ENCODE peak calls at places on chromosomes 13 and 19, in ten cellular contexts. One of them, this sample, is unnamed.
A peak's percentile ranks its signal among the peaks of the same experiment; 100 is the strongest.

GRCh38 chr13:93262729-93263128 is 36.1 kb downstream of the GPC6 start:
- DNase-seq in stimulated activated CD4-positive, alpha-beta T cell treated with anti-CD3 and anti-CD28 coated beads, Interleukin-15, amount 100 ng/mL, for 1 hour: no peak
- DNase-seq in brain microvascular endothelial cell: peak; percentile 27
- DNase-seq in effector CD8-positive, alpha-beta T cell: no peak
- DNase-seq in amygdala: no peak
- DNase-seq in HCT116: no peak
- DNase-seq in omental fat pad: no peak
- DNase-seq in endothelial cell of umbilical vein: no peak
- DNase-seq in CD8-positive, alpha-beta memory T cell: no peak
- DNase-seq in activated T-helper 2 cell treated with anti-CD3 and anti-CD28 coated beads, Interferon-gamma antibody, Interleukin-2, Interleukin-4, amounts not matched to agents 10 μg/mL and 5 μg/mL and 100 μg/mL, durations not matched to agents 14 hours and 24 hours and 36 hours: no peak
- DNase-seq in this sample: peak; percentile 58

GRCh38 chr13:99237981-99238662 is 20.1 kb downstream of the GPR18 start:
- DNase-seq in stimulated activated CD4-positive, alpha-beta T cell treated with anti-CD3 and anti-CD28 coated beads, Interleukin-15, amount 100 ng/mL, for 1 hour: no peak
- DNase-seq in brain microvascular endothelial cell: no peak
- DNase-seq in effector CD8-positive, alpha-beta T cell: no peak
- DNase-seq in amygdala: no peak
- DNase-seq in HCT116: no peak
- DNase-seq in omental fat pad: no peak
- DNase-seq in endothelial cell of umbilical vein: no peak
- DNase-seq in CD8-positive, alpha-beta memory T cell: no peak
- DNase-seq in activated T-helper 2 cell treated with anti-CD3 and anti-CD28 coated beads, Interferon-gamma antibody, Interleukin-2, Interleukin-4, amounts not matched to agents 10 μg/mL and 5 μg/mL and 100 μg/mL, durations not matched to agents 14 hours and 24 hours and 36 hours: no peak
- DNase-seq in this sample: no peak

GRCh38 chr13:48448963-48449614 is 36.2 kb upstream of the LPAR6 start:
- DNase-seq in stimulated activated CD4-positive, alpha-beta T cell treated with anti-CD3 and anti-CD28 coated beads, Interleukin-15, amount 100 ng/mL, for 1 hour: no peak
- DNase-seq in brain microvascular endothelial cell: no peak
- DNase-seq in effector CD8-positive, alpha-beta T cell: no peak
- DNase-seq in amygdala: no peak
- DNase-seq in HCT116: no peak
- DNase-seq in omental fat pad: no peak
- DNase-seq in endothelial cell of umbilical vein: no peak
- DNase-seq in CD8-positive, alpha-beta memory T cell: no peak
- DNase-seq in activated T-helper 2 cell treated with anti-CD3 and anti-CD28 coated beads, Interferon-gamma antibody, Interleukin-2, Interleukin-4, amounts not matched to agents 10 μg/mL and 5 μg/mL and 100 μg/mL, durations not matched to agents 14 hours and 24 hours and 36 hours: no peak
- DNase-seq in this sample: peak; percentile 87

GRCh38 chr13:73173160-73173905 is 114.5 kb downstream of the KLF5 start:
- DNase-seq in stimulated activated CD4-positive, alpha-beta T cell treated with anti-CD3 and anti-CD28 coated beads, Interleukin-15, amount 100 ng/mL, for 1 hour: no peak
- DNase-seq in brain microvascular endothelial cell: no peak
- DNase-seq in effector CD8-positive, alpha-beta T cell: no peak
- DNase-seq in amygdala: no peak
- DNase-seq in HCT116: no peak
- DNase-seq in omental fat pad: no peak
- DNase-seq in endothelial cell of umbilical vein: no peak
- DNase-seq in CD8-positive, alpha-beta memory T cell: no peak
- DNase-seq in activated T-helper 2 cell treated with anti-CD3 and anti-CD28 coated beads, Interferon-gamma antibody, Interleukin-2, Interleukin-4, amounts not matched to agents 10 μg/mL and 5 μg/mL and 100 μg/mL, durations not matched to agents 14 hours and 24 hours and 36 hours: no peak
- DNase-seq in this sample: no peak

GRCh38 chr13:26619321-26619720 is 61.8 kb downstream of the WASF3 start:
- DNase-seq in stimulated activated CD4-positive, alpha-beta T cell treated with anti-CD3 and anti-CD28 coated beads, Interleukin-15, amount 100 ng/mL, for 1 hour: no peak
- DNase-seq in brain microvascular endothelial cell: peak; percentile 80
- DNase-seq in effector CD8-positive, alpha-beta T cell: no peak
- DNase-seq in amygdala: no peak
- DNase-seq in HCT116: no peak
- DNase-seq in omental fat pad: no peak
- DNase-seq in endothelial cell of umbilical vein: no peak
- DNase-seq in CD8-positive, alpha-beta memory T cell: no peak
- DNase-seq in activated T-helper 2 cell treated with anti-CD3 and anti-CD28 coated beads, Interferon-gamma antibody, Interleukin-2, Interleukin-4, amounts not matched to agents 10 μg/mL and 5 μg/mL and 100 μg/mL, durations not matched to agents 14 hours and 24 hours and 36 hours: no peak
- DNase-seq in this sample: peak; percentile 89

GRCh38 chr19:17496337-17496997 is 15.0 kb upstream of the PGLS start:
- DNase-seq in stimulated activated CD4-positive, alpha-beta T cell treated with anti-CD3 and anti-CD28 coated beads, Interleukin-15, amount 100 ng/mL, for 1 hour: peak; percentile 59
- DNase-seq in brain microvascular endothelial cell: peak; percentile 42
- DNase-seq in effector CD8-positive, alpha-beta T cell: peak; percentile 69
- DNase-seq in amygdala: no peak
- DNase-seq in HCT116: peak; percentile 71
- DNase-seq in omental fat pad: peak; percentile 57
- DNase-seq in endothelial cell of umbilical vein: peak; percentile 81
- DNase-seq in CD8-positive, alpha-beta memory T cell: peak; percentile 73
- DNase-seq in activated T-helper 2 cell treated with anti-CD3 and anti-CD28 coated beads, Interferon-gamma antibody, Interleukin-2, Interleukin-4, amounts not matched to agents 10 μg/mL and 5 μg/mL and 100 μg/mL, durations not matched to agents 14 hours and 24 hours and 36 hours: peak; percentile 74
- DNase-seq in this sample: peak; percentile 59

GRCh38 chr19:47331931-47332547 is at the start of gene C5AR2:
- DNase-seq in stimulated activated CD4-positive, alpha-beta T cell treated with anti-CD3 and anti-CD28 coated beads, Interleukin-15, amount 100 ng/mL, for 1 hour: no peak
- DNase-seq in brain microvascular endothelial cell: no peak
- DNase-seq in effector CD8-positive, alpha-beta T cell: no peak
- DNase-seq in amygdala: no peak
- DNase-seq in HCT116: no peak
- DNase-seq in omental fat pad: no peak
- DNase-seq in endothelial cell of umbilical vein: no peak
- DNase-seq in CD8-positive, alpha-beta memory T cell: no peak
- DNase-seq in activated T-helper 2 cell treated with anti-CD3 and anti-CD28 coated beads, Interferon-gamma antibody, Interleukin-2, Interleukin-4, amounts not matched to agents 10 μg/mL and 5 μg/mL and 100 μg/mL, durations not matched to agents 14 hours and 24 hours and 36 hours: no peak
- DNase-seq in this sample: peak; percentile 46

GRCh38 chr13:91909617-91910016 is 511.2 kb downstream of the GPC5 start:
- DNase-seq in stimulated activated CD4-positive, alpha-beta T cell treated with anti-CD3 and anti-CD28 coated beads, Interleukin-15, amount 100 ng/mL, for 1 hour: no peak
- DNase-seq in brain microvascular endothelial cell: no peak
- DNase-seq in effector CD8-positive, alpha-beta T cell: no peak
- DNase-seq in amygdala: no peak
- DNase-seq in HCT116: no peak
- DNase-seq in omental fat pad: no peak
- DNase-seq in endothelial cell of umbilical vein: no peak
- DNase-seq in CD8-positive, alpha-beta memory T cell: no peak
- DNase-seq in activated T-helper 2 cell treated with anti-CD3 and anti-CD28 coated beads, Interferon-gamma antibody, Interleukin-2, Interleukin-4, amounts not matched to agents 10 μg/mL and 5 μg/mL and 100 μg/mL, durations not matched to agents 14 hours and 24 hours and 36 hours: no peak
- DNase-seq in this sample: no peak

GRCh38 chr19:45442927-45443461 is 19.3 kb upstream of the ERCC1 start:
- DNase-seq in stimulated activated CD4-positive, alpha-beta T cell treated with anti-CD3 and anti-CD28 coated beads, Interleukin-15, amount 100 ng/mL, for 1 hour: no peak
- DNase-seq in brain microvascular endothelial cell: peak; percentile 83
- DNase-seq in effector CD8-positive, alpha-beta T cell: peak; percentile 18
- DNase-seq in amygdala: no peak
- DNase-seq in HCT116: no peak
- DNase-seq in omental fat pad: peak; percentile 66
- DNase-seq in endothelial cell of umbilical vein: peak; percentile 22
- DNase-seq in CD8-positive, alpha-beta memory T cell: no peak
- DNase-seq in activated T-helper 2 cell treated with anti-CD3 and anti-CD28 coated beads, Interferon-gamma antibody, Interleukin-2, Interleukin-4, amounts not matched to agents 10 μg/mL and 5 μg/mL and 100 μg/mL, durations not matched to agents 14 hours and 24 hours and 36 hours: no peak
- DNase-seq in this sample: peak; percentile 27

GRCh38 chr13:94917814-94918213 is 205.5 kb upstream of the SOX21 start:
- DNase-seq in stimulated activated CD4-positive, alpha-beta T cell treated with anti-CD3 and anti-CD28 coated beads, Interleukin-15, amount 100 ng/mL, for 1 hour: no peak
- DNase-seq in brain microvascular endothelial cell: peak; percentile 3
- DNase-seq in effector CD8-positive, alpha-beta T cell: no peak
- DNase-seq in amygdala: no peak
- DNase-seq in HCT116: no peak
- DNase-seq in omental fat pad: no peak
- DNase-seq in endothelial cell of umbilical vein: peak; percentile 1
- DNase-seq in CD8-positive, alpha-beta memory T cell: no peak
- DNase-seq in activated T-helper 2 cell treated with anti-CD3 and anti-CD28 coated beads, Interferon-gamma antibody, Interleukin-2, Interleukin-4, amounts not matched to agents 10 μg/mL and 5 μg/mL and 100 μg/mL, durations not matched to agents 14 hours and 24 hours and 36 hours: no peak
- DNase-seq in this sample: no peak

GRCh38 chr19:42392165-42392564 is 2.1 kb upstream of the CNFN start:
- DNase-seq in stimulated activated CD4-positive, alpha-beta T cell treated with anti-CD3 and anti-CD28 coated beads, Interleukin-15, amount 100 ng/mL, for 1 hour: no peak
- DNase-seq in brain microvascular endothelial cell: no peak
- DNase-seq in effector CD8-positive, alpha-beta T cell: no peak
- DNase-seq in amygdala: no peak
- DNase-seq in HCT116: no peak
- DNase-seq in omental fat pad: no peak
- DNase-seq in endothelial cell of umbilical vein: no peak
- DNase-seq in CD8-positive, alpha-beta memory T cell: no peak
- DNase-seq in activated T-helper 2 cell treated with anti-CD3 and anti-CD28 coated beads, Interferon-gamma antibody, Interleukin-2, Interleukin-4, amounts not matched to agents 10 μg/mL and 5 μg/mL and 100 μg/mL, durations not matched to agents 14 hours and 24 hours and 36 hours: no peak
- DNase-seq in this sample: no peak

GRCh38 chr19:18292460-18292809 is 11.0 kb upstream of the JUND start:
- DNase-seq in stimulated activated CD4-positive, alpha-beta T cell treated with anti-CD3 and anti-CD28 coated beads, Interleukin-15, amount 100 ng/mL, for 1 hour: no peak
- DNase-seq in brain microvascular endothelial cell: no peak
- DNase-seq in effector CD8-positive, alpha-beta T cell: peak; percentile 29
- DNase-seq in amygdala: no peak
- DNase-seq in HCT116: no peak
- DNase-seq in omental fat pad: no peak
- DNase-seq in endothelial cell of umbilical vein: peak; percentile 53
- DNase-seq in CD8-positive, alpha-beta memory T cell: no peak
- DNase-seq in activated T-helper 2 cell treated with anti-CD3 and anti-CD28 coated beads, Interferon-gamma antibody, Interleukin-2, Interleukin-4, amounts not matched to agents 10 μg/mL and 5 μg/mL and 100 μg/mL, durations not matched to agents 14 hours and 24 hours and 36 hours: peak; percentile 39
- DNase-seq in this sample: no peak

GRCh38 chr13:21033224-21033855 is 28.0 kb downstream of the LATS2 start:
- DNase-seq in stimulated activated CD4-positive, alpha-beta T cell treated with anti-CD3 and anti-CD28 coated beads, Interleukin-15, amount 100 ng/mL, for 1 hour: no peak
- DNase-seq in brain microvascular endothelial cell: no peak
- DNase-seq in effector CD8-positive, alpha-beta T cell: no peak
- DNase-seq in amygdala: no peak
- DNase-seq in HCT116: no peak
- DNase-seq in omental fat pad: no peak
- DNase-seq in endothelial cell of umbilical vein: no peak
- DNase-seq in CD8-positive, alpha-beta memory T cell: no peak
- DNase-seq in activated T-helper 2 cell treated with anti-CD3 and anti-CD28 coated beads, Interferon-gamma antibody, Interleukin-2, Interleukin-4, amounts not matched to agents 10 μg/mL and 5 μg/mL and 100 μg/mL, durations not matched to agents 14 hours and 24 hours and 36 hours: no peak
- DNase-seq in this sample: peak; percentile 58

GRCh38 chr19:39296055-39296645 is at the start of gene IFNL1:
- DNase-seq in stimulated activated CD4-positive, alpha-beta T cell treated with anti-CD3 and anti-CD28 coated beads, Interleukin-15, amount 100 ng/mL, for 1 hour: no peak
- DNase-seq in brain microvascular endothelial cell: no peak
- DNase-seq in effector CD8-positive, alpha-beta T cell: no peak
- DNase-seq in amygdala: no peak
- DNase-seq in HCT116: no peak
- DNase-seq in omental fat pad: no peak
- DNase-seq in endothelial cell of umbilical vein: no peak
- DNase-seq in CD8-positive, alpha-beta memory T cell: no peak
- DNase-seq in activated T-helper 2 cell treated with anti-CD3 and anti-CD28 coated beads, Interferon-gamma antibody, Interleukin-2, Interleukin-4, amounts not matched to agents 10 μg/mL and 5 μg/mL and 100 μg/mL, durations not matched to agents 14 hours and 24 hours and 36 hours: no peak
- DNase-seq in this sample: no peak

GRCh38 chr13:23899555-23899954 is 2.3 kb upstream of the C1QTNF9B start:
- DNase-seq in stimulated activated CD4-positive, alpha-beta T cell treated with anti-CD3 and anti-CD28 coated beads, Interleukin-15, amount 100 ng/mL, for 1 hour: no peak
- DNase-seq in brain microvascular endothelial cell: peak; percentile 64
- DNase-seq in effector CD8-positive, alpha-beta T cell: peak; percentile 5
- DNase-seq in amygdala: no peak
- DNase-seq in HCT116: no peak
- DNase-seq in omental fat pad: no peak
- DNase-seq in endothelial cell of umbilical vein: peak; percentile 50
- DNase-seq in CD8-positive, alpha-beta memory T cell: no peak
- DNase-seq in activated T-helper 2 cell treated with anti-CD3 and anti-CD28 coated beads, Interferon-gamma antibody, Interleukin-2, Interleukin-4, amounts not matched to agents 10 μg/mL and 5 μg/mL and 100 μg/mL, durations not matched to agents 14 hours and 24 hours and 36 hours: no peak
- DNase-seq in this sample: peak; percentile 76

GRCh38 chr19:3061214-3062161 is 807 bp downstream of the TLE5 start:
- DNase-seq in stimulated activated CD4-positive, alpha-beta T cell treated with anti-CD3 and anti-CD28 coated beads, Interleukin-15, amount 100 ng/mL, for 1 hour: peak; percentile 64
- DNase-seq in brain microvascular endothelial cell: no peak
- DNase-seq in effector CD8-positive, alpha-beta T cell: peak; percentile 65
- DNase-seq in amygdala: no peak
- DNase-seq in HCT116: no peak
- DNase-seq in omental fat pad: no peak
- DNase-seq in endothelial cell of umbilical vein: no peak
- DNase-seq in CD8-positive, alpha-beta memory T cell: peak; percentile 64
- DNase-seq in activated T-helper 2 cell treated with anti-CD3 and anti-CD28 coated beads, Interferon-gamma antibody, Interleukin-2, Interleukin-4, amounts not matched to agents 10 μg/mL and 5 μg/mL and 100 μg/mL, durations not matched to agents 14 hours and 24 hours and 36 hours: peak; percentile 68
- DNase-seq in this sample: no peak

GRCh38 chr19:2478324-2478755 is 2.4 kb downstream of the GADD45B start:
- DNase-seq in stimulated activated CD4-positive, alpha-beta T cell treated with anti-CD3 and anti-CD28 coated beads, Interleukin-15, amount 100 ng/mL, for 1 hour: no peak
- DNase-seq in brain microvascular endothelial cell: no peak
- DNase-seq in effector CD8-positive, alpha-beta T cell: peak; percentile 51
- DNase-seq in amygdala: no peak
- DNase-seq in HCT116: no peak
- DNase-seq in omental fat pad: peak; percentile 55
- DNase-seq in endothelial cell of umbilical vein: peak; percentile 60
- DNase-seq in CD8-positive, alpha-beta memory T cell: peak; percentile 46
- DNase-seq in activated T-helper 2 cell treated with anti-CD3 and anti-CD28 coated beads, Interferon-gamma antibody, Interleukin-2, Interleukin-4, amounts not matched to agents 10 μg/mL and 5 μg/mL and 100 μg/mL, durations not matched to agents 14 hours and 24 hours and 36 hours: peak; percentile 39
- DNase-seq in this sample: peak; percentile 74

GRCh38 chr13:76696370-76696769 is 189.8 kb downstream of the KCTD12 start:
- DNase-seq in stimulated activated CD4-positive, alpha-beta T cell treated with anti-CD3 and anti-CD28 coated beads, Interleukin-15, amount 100 ng/mL, for 1 hour: no peak
- DNase-seq in brain microvascular endothelial cell: peak; percentile 22
- DNase-seq in effector CD8-positive, alpha-beta T cell: no peak
- DNase-seq in amygdala: no peak
- DNase-seq in HCT116: no peak
- DNase-seq in omental fat pad: no peak
- DNase-seq in endothelial cell of umbilical vein: no peak
- DNase-seq in CD8-positive, alpha-beta memory T cell: no peak
- DNase-seq in activated T-helper 2 cell treated with anti-CD3 and anti-CD28 coated beads, Interferon-gamma antibody, Interleukin-2, Interleukin-4, amounts not matched to agents 10 μg/mL and 5 μg/mL and 100 μg/mL, durations not matched to agents 14 hours and 24 hours and 36 hours: no peak
- DNase-seq in this sample: peak; percentile 64